ENCODE peak calls at places on chromosomes 13 and 19, in six cellular contexts. Q, F, L, J, K and U are unnamed samples. For H3K4me1, the result is how much of the 10 kb centered on the place peaks cover.

GRCh38 chr13:25375727-25376358 is 4.1 kb downstream of the ATP8A2 start:
- DNase-seq in Q (peak), F (no peak), L (no peak), J (peak), K (peak), U (peak)

GRCh38 chr13:39408512-39408911 is 194.5 kb downstream of the LHFPL6 start:
- DNase-seq in Q (no peak), F (no peak), L (no peak), J (no peak), K (no peak), U (no peak)

GRCh38 chr13:99768986-99769385 is 202.6 kb downstream of the ZIC5 start:
- DNase-seq in Q (no peak), F (no peak), L (no peak), J (no peak), K (no peak), U (no peak)

GRCh38 chr19:45569619-45570421 is 14.8 kb downstream of the OPA3 start:
- DNase-seq in Q (peak), F (peak), L (no peak), J (peak), K (peak), U (peak)

GRCh38 chr19:30001794-30002193 is 59.8 kb downstream of the URI1 start:
- DNase-seq in Q (no peak), F (no peak), L (no peak), J (no peak), K (no peak), U (no peak)

GRCh38 chr19:51450730-51451307 is 7.4 kb downstream of the SIGLEC8 start:
- DNase-seq in Q (no peak), F (peak), L (no peak), J (no peak), K (no peak), U (peak)

GRCh38 chr19:35177377-35178274 is 23.1 kb downstream of the FXYD5 start:
- DNase-seq in Q (no peak), F (no peak), L (no peak), J (no peak), K (peak), U (no peak)

GRCh38 chr19:10105241-10106099 is 692 bp upstream of the PPAN start:
- DNase-seq in Q (no peak), F (peak), L (no peak), J (peak), K (no peak), U (peak)

GRCh38 chr13:45674908-45675307 is 27.2 kb upstream of the CBY2 start:
- DNase-seq in Q (no peak), F (no peak), L (no peak), J (peak), K (no peak), U (no peak)

GRCh38 chr19:18014197-18014596 is 6.2 kb downstream of the ARRDC2 start:
- DNase-seq in Q (peak), F (no peak), L (no peak), J (no peak), K (no peak), U (peak)

GRCh38 chr19:33302974-33303790 is 848 bp upstream of the CEBPA start:
- DNase-seq in Q (no peak), F (peak), L (peak), J (peak), K (peak), U (no peak)

GRCh38 chr13:96984061-96984508 is 10.2 kb downstream of the OXGR1 start:
- DNase-seq in Q (no peak), F (no peak), L (no peak), J (peak), K (peak), U (no peak)

GRCh38 chr13:78657699-78658629 is 991 bp downstream of the OBI1 start:
- DNase-seq in Q (no peak), F (no peak), L (no peak), J (peak), K (peak), U (no peak)

GRCh38 chr13:35927554-35927953 is 203.6 kb downstream of the DCLK1 start:
- DNase-seq in Q (no peak), F (no peak), L (no peak), J (peak), K (no peak), U (no peak)

GRCh38 chr13:113836917-113837553 is 26.8 kb downstream of the GAS6 start:
- DNase-seq in Q (no peak), F (no peak), L (peak), J (peak), K (no peak), U (no peak)

GRCh38 chr13:46531953-46532352 is 21.0 kb upstream of the LRCH1 start:
- DNase-seq in Q (no peak), F (no peak), L (no peak), J (no peak), K (no peak), U (no peak)

GRCh38 chr13:103430368-103430767 is 364.2 kb upstream of the SLC10A2 start:
- DNase-seq in Q (no peak), F (no peak), L (no peak), J (no peak), K (no peak), U (no peak)

GRCh38 chr19:31519216-31519615 is 170.0 kb upstream of the TSHZ3 start:
- DNase-seq in Q (no peak), F (no peak), L (no peak), J (no peak), K (no peak), U (no peak)

GRCh38 chr19:53868892-53869804 is 1.5 kb downstream of the MYADM start:
- DNase-seq in Q (no peak), F (peak), L (peak), J (peak), K (peak), U (peak)

GRCh38 chr19:7395360-7395781 is 46.6 kb downstream of the ARHGEF18 start:
- DNase-seq in Q (peak), F (no peak), L (no peak), J (peak), K (no peak), U (peak)

GRCh38 chr19:43124360-43124759 is 41.9 kb upstream of the PSG2 start:
- DNase-seq in Q (no peak), F (no peak), L (no peak), J (no peak), K (no peak), U (no peak)

GRCh38 chr13:35994131-35994966 is 136.8 kb downstream of the DCLK1 start:
- DNase-seq in Q (no peak), F (peak), L (peak), J (peak), K (no peak), U (no peak)

GRCh38 chr13:19089315-19089714 is 92.3 kb downstream of the TUBA3C start:
- DNase-seq in Q (no peak), F (no peak), L (no peak), J (no peak), K (no peak), U (no peak)

GRCh38 chr13:105450784-105451183 is 1084.7 kb downstream of the EFNB2 start:
- DNase-seq in Q (no peak), F (no peak), L (no peak), J (no peak), K (no peak), U (no peak)

GRCh38 chr19:35143231-35143715 is at the start of gene FXYD7:
- DNase-seq in Q (no peak), F (no peak), L (peak), J (no peak), K (peak), U (no peak)

GRCh38 chr13:77345150-77345780 is 18.4 kb upstream of the MYCBP2 start:
- DNase-seq in Q (no peak), F (no peak), L (no peak), J (no peak), K (no peak), U (peak)

GRCh38 chr13:102697929-102698648 is 3.2 kb upstream of the METTL21C start:
- DNase-seq in Q (no peak), F (no peak), L (no peak), J (no peak), K (no peak), U (no peak)

GRCh38 chr19:10797541-10798256 is 38.3 kb downstream of the TMED1 start:
- DNase-seq in Q (no peak), F (no peak), L (no peak), J (no peak), K (no peak), U (peak)

GRCh38 chr13:49502954-49503353 is 7.2 kb downstream of the PHF11 start:
- DNase-seq in Q (no peak), F (no peak), L (no peak), J (peak), K (no peak), U (no peak)

GRCh38 chr19:49983645-49984229 is 22.8 kb upstream of the SIGLEC11 start:
- DNase-seq in Q (peak), F (peak), L (peak), J (peak), K (peak), U (peak)

GRCh38 chr13:67619987-67620386 is 389.9 kb upstream of the PCDH9 start:
- DNase-seq in Q (no peak), F (no peak), L (no peak), J (no peak), K (no peak), U (no peak)

GRCh38 chr13:111215081-111216047 is 100.3 kb downstream of the ARHGEF7 start:
- DNase-seq in Q (no peak), F (peak), L (no peak), J (no peak), K (no peak), U (no peak)

GRCh38 chr19:41705393-41706174 is 2.8 kb upstream of the CEACAM5 start:
- DNase-seq in Q (peak), F (peak), L (no peak), J (peak), K (peak), U (peak)

GRCh38 chr13:96011291-96011875 is 41.8 kb downstream of the UGGT2 start:
- DNase-seq in Q (no peak), F (no peak), L (no peak), J (peak), K (no peak), U (no peak)

GRCh38 chr13:95797016-95797415 is 120.1 kb downstream of the DNAJC3 start:
- DNase-seq in Q (no peak), F (no peak), L (no peak), J (no peak), K (no peak), U (no peak)

GRCh38 chr19:24140099-24140498 is 53.1 kb downstream of the ZNF254 start:
- DNase-seq in Q (no peak), F (no peak), L (no peak), J (peak), K (no peak), U (no peak)

GRCh38 chr13:80313668-80314278 is 27.2 kb downstream of the SPRY2 start:
- DNase-seq in Q (no peak), F (no peak), L (no peak), J (no peak), K (no peak), U (no peak)

GRCh38 chr19:18229474-18229873 is 3.2 kb upstream of the PDE4C start:
- DNase-seq in Q (no peak), F (no peak), L (no peak), J (no peak), K (no peak), U (no peak)

GRCh38 chr13:26961890-26962615 is 201.5 kb upstream of the GPR12 start:
- DNase-seq in Q (no peak), F (no peak), L (no peak), J (no peak), K (no peak), U (no peak)

GRCh38 chr13:26962671-26963070 is 202.1 kb upstream of the GPR12 start:
- DNase-seq in Q (no peak), F (no peak), L (no peak), J (no peak), K (no peak), U (no peak)

GRCh38 chr13:26965976-26966375 is 205.4 kb upstream of the GPR12 start:
- DNase-seq in Q (no peak), F (no peak), L (peak), J (peak), K (no peak), U (no peak)

GRCh38 chr13:26965058-26965380 is 204.4 kb upstream of the GPR12 start:
- DNase-seq in Q (no peak), F (no peak), L (no peak), J (no peak), K (no peak), U (no peak)

GRCh38 chr13:26964278-26965057 is 203.9 kb upstream of the GPR12 start:
- DNase-seq in Q (no peak), F (no peak), L (no peak), J (peak), K (no peak), U (no peak)
- H3K4me1 ChIP-seq in Q (under half), F (under half), L (under half), J (under half), K (under half), U (under half)

DNA sequence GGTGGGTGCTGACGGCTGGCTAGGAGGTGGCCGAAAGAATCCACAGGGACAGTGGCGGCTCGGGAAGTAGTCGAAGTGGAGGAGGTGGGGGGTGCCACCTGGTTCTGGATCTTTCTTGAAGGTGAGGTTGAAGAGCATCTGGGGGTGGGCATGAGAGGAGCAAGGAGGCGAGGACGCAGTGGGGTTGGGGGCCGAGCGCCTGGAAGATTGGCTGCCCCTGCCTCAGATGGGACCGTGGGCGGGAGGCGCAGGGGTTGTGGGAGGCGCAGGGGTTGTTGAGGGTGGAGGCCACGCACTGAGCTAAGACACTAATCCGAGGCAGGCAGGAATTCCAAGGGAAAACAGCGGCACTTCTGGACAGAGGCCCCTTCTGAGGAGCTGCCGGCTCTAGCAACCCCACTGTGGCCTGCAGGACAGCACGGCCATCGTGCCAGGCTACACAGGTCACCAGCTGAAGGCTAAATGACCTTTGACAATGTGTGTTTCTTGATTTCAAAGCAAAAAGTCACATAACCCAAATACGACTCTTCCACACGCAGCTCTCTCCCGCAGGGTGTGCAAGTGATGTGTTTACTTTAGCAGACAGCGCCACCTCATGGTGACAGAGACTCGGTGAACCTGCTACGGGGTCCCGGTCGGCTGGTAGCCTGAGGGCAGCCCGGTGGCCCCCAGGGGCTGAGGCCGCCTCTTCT is 44.1 kb upstream of the RANBP3 start:
- DNase-seq in Q (peak), F (peak), L (peak), J (peak), K (peak), U (peak)
- H3K4me1 ChIP-seq in Q (under half), F (under half), L (under half), J (under half), K (under half), U (under half)

GRCh38 chr19:3788991-3789778 is 3.0 kb upstream of the MATK start:
- DNase-seq in Q (no peak), F (no peak), L (no peak), J (no peak), K (peak), U (no peak)

GRCh38 chr19:3792114-3792513 is 5.9 kb upstream of the MATK start:
- DNase-seq in Q (no peak), F (no peak), L (no peak), J (no peak), K (no peak), U (no peak)

GRCh38 chr19:3793799-3794198 is 7.6 kb upstream of the MATK start:
- DNase-seq in Q (no peak), F (no peak), L (no peak), J (no peak), K (no peak), U (no peak)

GRCh38 chr19:3790209-3790734 is 4.1 kb upstream of the MATK start:
- DNase-seq in Q (no peak), F (no peak), L (no peak), J (no peak), K (peak), U (no peak)

DNA sequence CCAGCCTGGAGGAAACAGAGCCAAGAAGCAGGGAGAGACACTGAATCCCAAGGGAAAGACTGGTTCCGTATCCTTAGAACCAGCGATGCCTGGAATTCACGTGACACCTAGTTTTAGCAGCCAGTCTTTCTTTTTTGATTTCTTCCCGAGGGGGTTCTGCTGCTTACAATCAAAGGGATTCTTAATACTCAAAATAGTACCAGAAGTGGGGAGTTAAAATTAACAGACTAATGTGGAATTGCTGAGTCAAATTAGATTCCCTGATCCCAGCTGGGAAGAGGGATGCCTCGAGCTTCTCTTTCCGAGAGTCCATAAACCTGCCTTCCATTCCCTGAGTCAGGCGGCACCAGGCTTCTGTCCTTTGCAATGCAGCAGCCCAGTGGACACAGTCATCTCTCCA is 4.8 kb upstream of the MATK start:
- DNase-seq in Q (no peak), F (no peak), L (no peak), J (no peak), K (no peak), U (no peak)
- H3K4me1 ChIP-seq in Q (under half), F (under half), L (under half), J (under half), K (under half), U (under half)

GRCh38 chr19:56142087-56142787 is 1.1 kb downstream of the ZNF444 start:
- DNase-seq in Q (no peak), F (no peak), L (no peak), J (no peak), K (no peak), U (no peak)

GRCh38 chr19:56142897-56143434 is 1.9 kb downstream of the ZNF444 start:
- DNase-seq in Q (no peak), F (no peak), L (no peak), J (no peak), K (no peak), U (no peak)

GRCh38 chr19:56140583-56141415 is at the start of gene ZNF444:
- DNase-seq in Q (peak), F (peak), L (peak), J (peak), K (peak), U (peak)

GRCh38 chr19:56139847-56140582 is 1.1 kb upstream of the ZNF444 start:
- DNase-seq in Q (no peak), F (no peak), L (no peak), J (peak), K (no peak), U (no peak)

DNA sequence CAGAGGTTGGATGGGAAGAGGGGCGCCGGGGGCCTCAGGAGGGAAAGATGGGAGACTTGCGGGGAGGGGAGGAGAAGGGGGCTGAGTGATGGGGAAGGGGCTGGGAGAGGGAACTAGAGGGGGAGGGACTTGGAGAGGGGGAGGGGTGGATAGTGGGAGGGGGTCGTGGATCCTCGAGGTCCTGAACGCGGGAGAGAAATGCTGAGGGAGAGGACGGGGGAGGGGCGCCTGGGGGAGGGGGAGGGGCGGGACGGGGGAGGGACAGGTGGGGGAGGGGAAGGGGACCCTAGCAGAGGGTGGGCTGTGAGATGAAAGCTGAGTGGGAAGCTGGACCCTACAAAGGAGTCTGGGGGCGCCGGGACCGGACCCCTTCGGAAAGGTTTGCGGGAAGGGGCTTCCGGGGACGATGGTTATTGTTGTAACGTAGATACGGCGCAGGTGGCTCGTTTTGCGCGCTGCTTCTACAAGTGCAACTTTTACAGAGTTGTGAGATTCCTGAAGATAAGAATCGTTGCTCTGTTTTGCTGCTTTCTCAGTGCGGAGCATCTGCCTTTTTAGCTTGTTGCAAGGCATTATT is 417 bp downstream of the ZNF444 start:
- DNase-seq in Q (peak), F (peak), L (no peak), J (peak), K (no peak), U (peak)
- H3K4me1 ChIP-seq in Q (under half), F (under half), L (under half), J (under half), K (under half), U (under half)

DNA sequence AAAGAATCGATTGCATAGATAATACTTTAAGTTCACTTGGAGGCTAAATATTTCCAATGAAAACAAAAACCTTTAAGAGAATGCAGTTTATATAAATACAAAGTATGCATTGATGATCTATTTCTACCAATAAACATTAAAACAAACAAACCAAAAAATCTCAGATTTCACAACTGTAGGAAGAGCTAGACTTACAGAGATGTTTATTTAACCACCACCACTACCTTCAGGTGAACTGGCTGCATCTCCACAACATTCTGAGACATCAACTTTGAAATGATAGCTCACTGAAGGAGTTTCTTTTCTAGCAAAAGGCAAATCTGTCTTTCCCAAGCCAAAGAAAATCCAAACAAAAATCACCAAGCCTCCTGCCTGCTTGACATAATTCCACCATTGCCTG is 44.2 kb downstream of the FOXO1 start:
- DNase-seq in Q (no peak), F (no peak), L (no peak), J (no peak), K (no peak), U (no peak)
- H3K4me1 ChIP-seq in Q (under half), F (under half), L (under half), J (under half), K (under half), U (half or more)

GRCh38 chr19:2242092-2242537 is 5.5 kb downstream of the SF3A2 start:
- DNase-seq in Q (no peak), F (no peak), L (no peak), J (no peak), K (no peak), U (no peak)
- H3K4me1 ChIP-seq in Q (under half), F (under half), L (under half), J (under half), K (under half), U (half or more)

GRCh38 chr13:51225034-51225433 is 2.8 kb downstream of the FAM124A start:
- DNase-seq in Q (no peak), F (no peak), L (no peak), J (peak), K (no peak), U (no peak)
- H3K4me1 ChIP-seq in Q (under half), F (under half), L (under half), J (under half), K (under half), U (under half)